ENCODE peak calls at places on chromosomes 4 and X, in ten cellular contexts. T is CD4-positive, alpha-beta T cell; L is left colon; E is psoas muscle; C is heart right ventricle; Y is pancreas; O is activated T-cell treated with anti-CD3 and anti-CD28 coated beads, Interleukin-2, amount 50 U/mL, for 4 hours; F is left lobe of liver; P is activated B cell treated with CpG ODN at 0.5 μM for 24 hours; U is aorta. S is an unnamed sample.

GRCh38 chr4:38670939-38671593 is 7.1 kb downstream of the KLF3 start:
- ATAC-seq in T (no peak), L (no peak), E (no peak), C (no peak), Y (no peak), O (no peak), F (peak), P (peak), U (no peak), S (no peak)

GRCh38 chr4:92035666-92036065 is 268.1 kb upstream of the GRID2 start:
- ATAC-seq in T (no peak), L (no peak), E (no peak), C (no peak), Y (no peak), O (no peak), F (no peak), P (no peak), U (no peak), S (no peak)

GRCh38 chr4:68896749-68897148 is 54.9 kb downstream of the UGT2A3 start:
- ATAC-seq in T (no peak), L (no peak), E (no peak), C (no peak), Y (no peak), O (no peak), F (peak), P (no peak), U (no peak), S (no peak)

GRCh38 chr4:147778942-147779341 is 47.1 kb downstream of the ARHGAP10 start:
- ATAC-seq in T (no peak), L (no peak), E (no peak), C (no peak), Y (no peak), O (no peak), F (no peak), P (no peak), U (no peak), S (no peak)

GRCh38 chr4:31054295-31054694 is 334.1 kb downstream of the PCDH7 start:
- ATAC-seq in T (no peak), L (no peak), E (no peak), C (no peak), Y (no peak), O (no peak), F (no peak), P (no peak), U (no peak), S (no peak)

GRCh38 chr4:187668683-187669082 is 326.9 kb upstream of the ZFP42 start:
- ATAC-seq in T (no peak), L (no peak), E (no peak), C (no peak), Y (no peak), O (no peak), F (no peak), P (no peak), U (no peak), S (no peak)

GRCh38 chrX:109839694-109840358 is 106.8 kb upstream of the ACSL4 start:
- ATAC-seq in T (no peak), L (no peak), E (peak), C (peak), Y (peak), O (peak), F (no peak), P (no peak), U (no peak), S (peak)

GRCh38 chrX:8279323-8279722 is 108.3 kb upstream of the VCX2 start:
- ATAC-seq in T (no peak), L (no peak), E (no peak), C (no peak), Y (no peak), O (no peak), F (no peak), P (no peak), U (no peak), S (no peak)

GRCh38 chr4:10093801-10094552 is 22.6 kb downstream of the WDR1 start:
- ATAC-seq in T (peak), L (no peak), E (no peak), C (peak), Y (no peak), O (no peak), F (peak), P (no peak), U (peak), S (no peak)

GRCh38 chr4:10158355-10158942 is 41.9 kb upstream of the WDR1 start:
- ATAC-seq in T (peak), L (peak), E (no peak), C (no peak), Y (peak), O (no peak), F (no peak), P (no peak), U (no peak), S (peak)

GRCh38 chr4:84733343-84734033 is 150.6 kb downstream of the CDS1 start:
- ATAC-seq in T (no peak), L (no peak), E (no peak), C (peak), Y (no peak), O (no peak), F (no peak), P (no peak), U (no peak), S (no peak)

S was measured in esophagus mucosa.